ENCODE peak calls at places on chromosomes 13 and 19, in nine cellular contexts. X, S, Y, G, M, U, Q, Z and A are unnamed samples.

GRCh38 chr13:44267203-44267602 is 106.4 kb upstream of the SERP2 start:
- DNase-seq in Z (no peak), G (no peak), M (no peak), X (no peak), Q (no peak), U (no peak), Y (no peak), S (no peak), A (no peak)

GRCh38 chr13:73720216-73720840 is 413.9 kb downstream of the KLF12 start:
- DNase-seq in Q (no peak), Y (no peak), U (peak), X (no peak), Z (no peak), S (no peak), G (no peak), M (no peak), A (no peak)

GRCh38 chr19:374183-374885 is 29.7 kb upstream of the MIER2 start:
- DNase-seq in Z (no peak), U (no peak), M (no peak), X (no peak), S (peak), G (no peak), Q (no peak), Y (no peak), A (no peak)

GRCh38 chr13:28423010-28423409 is 71.9 kb downstream of the FLT1 start:
- DNase-seq in M (no peak), G (peak), Y (no peak), S (no peak), Q (no peak), Z (no peak), U (no peak), X (no peak), A (peak)

GRCh38 chr19:17296278-17296677 is 6.9 kb downstream of the ABHD8 start:
- DNase-seq in Y (no peak), M (no peak), X (no peak), S (no peak), Q (no peak), U (peak), G (no peak), Z (peak), A (no peak)

GRCh38 chr13:87094646-87095045 is 576.5 kb upstream of the SLITRK5 start:
- DNase-seq in Y (no peak), G (no peak), Z (no peak), Q (no peak), U (peak), X (no peak), S (no peak), M (no peak), A (no peak)

GRCh38 chr19:2888739-2889224 is 11.9 kb upstream of the ZNF57 start:
- DNase-seq in G (peak), M (no peak), U (no peak), Z (no peak), Y (no peak), Q (no peak), X (peak), S (no peak), A (no peak)

GRCh38 chr19:5792224-5792623 is 1.3 kb upstream of the DUS3L start:
- DNase-seq in U (no peak), G (no peak), Q (no peak), X (no peak), S (no peak), Y (peak), M (no peak), Z (no peak), A (no peak)

GRCh38 chr13:60574706-60575105 is 177.7 kb downstream of the TDRD3 start:
- DNase-seq in U (no peak), Q (no peak), G (no peak), Z (no peak), Y (no peak), S (no peak), X (no peak), M (no peak), A (no peak)

GRCh38 chr19:55145241-55145640 is 3.8 kb downstream of the TNNT1 start:
- DNase-seq in U (no peak), M (no peak), X (no peak), G (no peak), Y (no peak), Q (no peak), Z (no peak), S (no peak), A (no peak)

GRCh38 chr13:34076943-34077703 is 259.2 kb downstream of the RFC3 start:
- DNase-seq in Y (peak), Q (peak), X (no peak), G (no peak), M (no peak), U (peak), Z (peak), S (peak), A (no peak)

GRCh38 chr13:98548230-98548629 is 28.7 kb downstream of the STK24 start:
- DNase-seq in M (no peak), S (no peak), Q (no peak), Z (peak), X (no peak), U (no peak), G (no peak), Y (no peak), A (no peak)

GRCh38 chr19:1261512-1261862 is 7.6 kb upstream of the CIRBP start:
- DNase-seq in Z (no peak), X (no peak), Y (no peak), S (no peak), M (peak), G (peak), U (no peak), Q (no peak), A (no peak)

GRCh38 chr13:109989686-109990085 is 203.3 kb upstream of the IRS2 start:
- DNase-seq in M (no peak), G (no peak), U (peak), Z (peak), X (no peak), S (no peak), Y (no peak), Q (no peak), A (no peak)

GRCh38 chr19:29967623-29968022 is 25.6 kb downstream of the URI1 start:
- DNase-seq in M (no peak), G (no peak), Y (no peak), Q (no peak), X (no peak), U (peak), S (no peak), Z (peak), A (no peak)